ENCODE peak calls at places on chromosomes 5 and 9, in ten cellular contexts. One of them, this sample, is unnamed.

GRCh38 chr5:73437126-73438047 is 11.2 kb downstream of the FOXD1 start:
- DNase-seq in AG08396: peak
- DNase-seq in naive thymus-derived CD8-positive, alpha-beta T cell: no peak
- DNase-seq in GM12892: no peak
- DNase-seq in anterior cingulate cortex: no peak
- DNase-seq in pancreas: no peak
- DNase-seq in foreskin fibroblast: peak
- DNase-seq in left cardiac atrium: no peak
- DNase-seq in HT-29: peak
- DNase-seq in CD4-positive, alpha-beta T cell: no peak
- DNase-seq in this sample: no peak

GRCh38 chr5:7805379-7805778 is 45.6 kb downstream of the CFAP90 start:
- DNase-seq in AG08396: no peak
- DNase-seq in naive thymus-derived CD8-positive, alpha-beta T cell: no peak
- DNase-seq in GM12892: no peak
- DNase-seq in anterior cingulate cortex: no peak
- DNase-seq in pancreas: no peak
- DNase-seq in foreskin fibroblast: peak
- DNase-seq in left cardiac atrium: no peak
- DNase-seq in HT-29: peak
- DNase-seq in CD4-positive, alpha-beta T cell: no peak
- DNase-seq in this sample: no peak

GRCh38 chr5:153463806-153464205 is 26.7 kb upstream of the GRIA1 start:
- DNase-seq in AG08396: no peak
- DNase-seq in naive thymus-derived CD8-positive, alpha-beta T cell: no peak
- DNase-seq in GM12892: no peak
- DNase-seq in anterior cingulate cortex: no peak
- DNase-seq in pancreas: no peak
- DNase-seq in foreskin fibroblast: peak
- DNase-seq in left cardiac atrium: no peak
- DNase-seq in HT-29: no peak
- DNase-seq in CD4-positive, alpha-beta T cell: no peak
- DNase-seq in this sample: no peak

GRCh38 chr5:154349621-154350020 is 96.2 kb upstream of the SAP30L start:
- DNase-seq in AG08396: no peak
- DNase-seq in naive thymus-derived CD8-positive, alpha-beta T cell: no peak
- DNase-seq in GM12892: no peak
- DNase-seq in anterior cingulate cortex: no peak
- DNase-seq in pancreas: no peak
- DNase-seq in foreskin fibroblast: no peak
- DNase-seq in left cardiac atrium: no peak
- DNase-seq in HT-29: no peak
- DNase-seq in CD4-positive, alpha-beta T cell: no peak
- DNase-seq in this sample: no peak

GRCh38 chr9:4433379-4433778 is 56.9 kb upstream of the SLC1A1 start:
- DNase-seq in AG08396: no peak
- DNase-seq in naive thymus-derived CD8-positive, alpha-beta T cell: no peak
- DNase-seq in GM12892: no peak
- DNase-seq in anterior cingulate cortex: no peak
- DNase-seq in pancreas: no peak
- DNase-seq in foreskin fibroblast: no peak
- DNase-seq in left cardiac atrium: no peak
- DNase-seq in HT-29: no peak
- DNase-seq in CD4-positive, alpha-beta T cell: no peak
- DNase-seq in this sample: no peak

GRCh38 chr9:105238302-105238701 is 6.1 kb upstream of the SLC44A1 start:
- DNase-seq in AG08396: no peak
- DNase-seq in naive thymus-derived CD8-positive, alpha-beta T cell: no peak
- DNase-seq in GM12892: no peak
- DNase-seq in anterior cingulate cortex: no peak
- DNase-seq in pancreas: peak
- DNase-seq in foreskin fibroblast: no peak
- DNase-seq in left cardiac atrium: no peak
- DNase-seq in HT-29: no peak
- DNase-seq in CD4-positive, alpha-beta T cell: no peak
- DNase-seq in this sample: no peak

GRCh38 chr9:101427337-101427736 is 8.2 kb downstream of the ALDOB start:
- DNase-seq in AG08396: no peak
- DNase-seq in naive thymus-derived CD8-positive, alpha-beta T cell: no peak
- DNase-seq in GM12892: no peak
- DNase-seq in anterior cingulate cortex: no peak
- DNase-seq in pancreas: no peak
- DNase-seq in foreskin fibroblast: no peak
- DNase-seq in left cardiac atrium: no peak
- DNase-seq in HT-29: no peak
- DNase-seq in CD4-positive, alpha-beta T cell: no peak
- DNase-seq in this sample: no peak

GRCh38 chr5:45411971-45412612 is 284.1 kb downstream of the HCN1 start:
- DNase-seq in AG08396: no peak
- DNase-seq in naive thymus-derived CD8-positive, alpha-beta T cell: no peak
- DNase-seq in GM12892: no peak
- DNase-seq in anterior cingulate cortex: no peak
- DNase-seq in pancreas: no peak
- DNase-seq in foreskin fibroblast: no peak
- DNase-seq in left cardiac atrium: no peak
- DNase-seq in HT-29: peak
- DNase-seq in CD4-positive, alpha-beta T cell: no peak
- DNase-seq in this sample: no peak

GRCh38 chr5:57306359-57306758 is 132.5 kb downstream of the GPBP1 start:
- DNase-seq in AG08396: no peak
- DNase-seq in naive thymus-derived CD8-positive, alpha-beta T cell: no peak
- DNase-seq in GM12892: no peak
- DNase-seq in anterior cingulate cortex: no peak
- DNase-seq in pancreas: no peak
- DNase-seq in foreskin fibroblast: no peak
- DNase-seq in left cardiac atrium: no peak
- DNase-seq in HT-29: no peak
- DNase-seq in CD4-positive, alpha-beta T cell: no peak
- DNase-seq in this sample: no peak

GRCh38 chr5:133460172-133460758 is 152.1 kb downstream of the FSTL4 start:
- DNase-seq in AG08396: peak
- DNase-seq in naive thymus-derived CD8-positive, alpha-beta T cell: no peak
- DNase-seq in GM12892: peak
- DNase-seq in anterior cingulate cortex: no peak
- DNase-seq in pancreas: no peak
- DNase-seq in foreskin fibroblast: peak
- DNase-seq in left cardiac atrium: no peak
- DNase-seq in HT-29: peak
- DNase-seq in CD4-positive, alpha-beta T cell: no peak
- DNase-seq in this sample: no peak

GRCh38 chr5:6365142-6365976 is 13.0 kb downstream of the MED10 start:
- DNase-seq in AG08396: peak
- DNase-seq in naive thymus-derived CD8-positive, alpha-beta T cell: no peak
- DNase-seq in GM12892: no peak
- DNase-seq in anterior cingulate cortex: no peak
- DNase-seq in pancreas: no peak
- DNase-seq in foreskin fibroblast: peak
- DNase-seq in left cardiac atrium: no peak
- DNase-seq in HT-29: no peak
- DNase-seq in CD4-positive, alpha-beta T cell: no peak
- DNase-seq in this sample: no peak

GRCh38 chr9:92988215-92988731 is 41.0 kb downstream of the FGD3 start:
- DNase-seq in AG08396: no peak
- DNase-seq in naive thymus-derived CD8-positive, alpha-beta T cell: no peak
- DNase-seq in GM12892: no peak
- DNase-seq in anterior cingulate cortex: no peak
- DNase-seq in pancreas: no peak
- DNase-seq in foreskin fibroblast: no peak
- DNase-seq in left cardiac atrium: no peak
- DNase-seq in HT-29: peak
- DNase-seq in CD4-positive, alpha-beta T cell: no peak
- DNase-seq in this sample: no peak

GRCh38 chr9:133009906-133010582 is 20.8 kb upstream of the GTF3C5 start:
- DNase-seq in AG08396: no peak
- DNase-seq in naive thymus-derived CD8-positive, alpha-beta T cell: no peak
- DNase-seq in GM12892: no peak
- DNase-seq in anterior cingulate cortex: no peak
- DNase-seq in pancreas: no peak
- DNase-seq in foreskin fibroblast: no peak
- DNase-seq in left cardiac atrium: no peak
- DNase-seq in HT-29: no peak
- DNase-seq in CD4-positive, alpha-beta T cell: no peak
- DNase-seq in this sample: no peak

GRCh38 chr9:112529316-112529715 is 42.7 kb downstream of the KIAA1958 start:
- DNase-seq in AG08396: no peak
- DNase-seq in naive thymus-derived CD8-positive, alpha-beta T cell: no peak
- DNase-seq in GM12892: no peak
- DNase-seq in anterior cingulate cortex: no peak
- DNase-seq in pancreas: no peak
- DNase-seq in foreskin fibroblast: no peak
- DNase-seq in left cardiac atrium: no peak
- DNase-seq in HT-29: no peak
- DNase-seq in CD4-positive, alpha-beta T cell: no peak
- DNase-seq in this sample: no peak

GRCh38 chr5:54344653-54345052 is 34.3 kb upstream of the ARL15 start:
- DNase-seq in AG08396: no peak
- DNase-seq in naive thymus-derived CD8-positive, alpha-beta T cell: no peak
- DNase-seq in GM12892: no peak
- DNase-seq in anterior cingulate cortex: no peak
- DNase-seq in pancreas: peak
- DNase-seq in foreskin fibroblast: no peak
- DNase-seq in left cardiac atrium: no peak
- DNase-seq in HT-29: no peak
- DNase-seq in CD4-positive, alpha-beta T cell: no peak
- DNase-seq in this sample: no peak

GRCh38 chr5:169911448-169912212 is 68.7 kb downstream of the INSYN2B start:
- DNase-seq in AG08396: no peak
- DNase-seq in naive thymus-derived CD8-positive, alpha-beta T cell: no peak
- DNase-seq in GM12892: no peak
- DNase-seq in anterior cingulate cortex: no peak
- DNase-seq in pancreas: no peak
- DNase-seq in foreskin fibroblast: no peak
- DNase-seq in left cardiac atrium: no peak
- DNase-seq in HT-29: no peak
- DNase-seq in CD4-positive, alpha-beta T cell: no peak
- DNase-seq in this sample: no peak

GRCh38 chr5:17713301-17713700 is 79.0 kb downstream of the TAF11L14 start:
- DNase-seq in AG08396: no peak
- DNase-seq in naive thymus-derived CD8-positive, alpha-beta T cell: no peak
- DNase-seq in GM12892: no peak
- DNase-seq in anterior cingulate cortex: no peak
- DNase-seq in pancreas: no peak
- DNase-seq in foreskin fibroblast: no peak
- DNase-seq in left cardiac atrium: no peak
- DNase-seq in HT-29: no peak
- DNase-seq in CD4-positive, alpha-beta T cell: no peak
- DNase-seq in this sample: no peak

GRCh38 chr5:111280282-111280901 is 56.2 kb downstream of the CAMK4 start:
- DNase-seq in AG08396: no peak
- DNase-seq in naive thymus-derived CD8-positive, alpha-beta T cell: no peak
- DNase-seq in GM12892: no peak
- DNase-seq in anterior cingulate cortex: peak
- DNase-seq in pancreas: no peak
- DNase-seq in foreskin fibroblast: no peak
- DNase-seq in left cardiac atrium: no peak
- DNase-seq in HT-29: no peak
- DNase-seq in CD4-positive, alpha-beta T cell: no peak
- DNase-seq in this sample: peak

GRCh38 chr5:1319436-1320343 is 24.8 kb upstream of the TERT start:
- DNase-seq in AG08396: no peak
- DNase-seq in naive thymus-derived CD8-positive, alpha-beta T cell: no peak
- DNase-seq in GM12892: peak
- DNase-seq in anterior cingulate cortex: no peak
- DNase-seq in pancreas: no peak
- DNase-seq in foreskin fibroblast: no peak
- DNase-seq in left cardiac atrium: no peak
- DNase-seq in HT-29: no peak
- DNase-seq in CD4-positive, alpha-beta T cell: no peak
- DNase-seq in this sample: no peak

GRCh38 chr5:672329-673139 is 20.6 kb downstream of the TPPP start:
- DNase-seq in AG08396: peak
- DNase-seq in naive thymus-derived CD8-positive, alpha-beta T cell: peak
- DNase-seq in GM12892: no peak
- DNase-seq in anterior cingulate cortex: peak
- DNase-seq in pancreas: peak
- DNase-seq in foreskin fibroblast: peak
- DNase-seq in left cardiac atrium: peak
- DNase-seq in HT-29: peak
- DNase-seq in CD4-positive, alpha-beta T cell: peak
- DNase-seq in this sample: peak

GRCh38 chr9:117414220-117414905 is 494 bp downstream of the ASTN2 start:
- DNase-seq in AG08396: peak
- DNase-seq in naive thymus-derived CD8-positive, alpha-beta T cell: no peak
- DNase-seq in GM12892: peak
- DNase-seq in anterior cingulate cortex: no peak
- DNase-seq in pancreas: no peak
- DNase-seq in foreskin fibroblast: peak
- DNase-seq in left cardiac atrium: peak
- DNase-seq in HT-29: no peak
- DNase-seq in CD4-positive, alpha-beta T cell: no peak
- DNase-seq in this sample: no peak

GRCh38 chr9:95901506-95901905 is 26.0 kb downstream of the ERCC6L2 start:
- DNase-seq in AG08396: no peak
- DNase-seq in naive thymus-derived CD8-positive, alpha-beta T cell: no peak
- DNase-seq in GM12892: no peak
- DNase-seq in anterior cingulate cortex: no peak
- DNase-seq in pancreas: peak
- DNase-seq in foreskin fibroblast: no peak
- DNase-seq in left cardiac atrium: no peak
- DNase-seq in HT-29: peak
- DNase-seq in CD4-positive, alpha-beta T cell: no peak
- DNase-seq in this sample: no peak

GRCh38 chr5:102971693-102972293 is 148.1 kb downstream of the GIN1 start:
- DNase-seq in AG08396: peak
- DNase-seq in naive thymus-derived CD8-positive, alpha-beta T cell: no peak
- DNase-seq in GM12892: no peak
- DNase-seq in anterior cingulate cortex: no peak
- DNase-seq in pancreas: no peak
- DNase-seq in foreskin fibroblast: peak
- DNase-seq in left cardiac atrium: no peak
- DNase-seq in HT-29: peak
- DNase-seq in CD4-positive, alpha-beta T cell: no peak
- DNase-seq in this sample: no peak

GRCh38 chr5:83827111-83827541 is 106.5 kb upstream of the HAPLN1 start:
- DNase-seq in AG08396: no peak
- DNase-seq in naive thymus-derived CD8-positive, alpha-beta T cell: no peak
- DNase-seq in GM12892: no peak
- DNase-seq in anterior cingulate cortex: no peak
- DNase-seq in pancreas: no peak
- DNase-seq in foreskin fibroblast: no peak
- DNase-seq in left cardiac atrium: no peak
- DNase-seq in HT-29: no peak
- DNase-seq in CD4-positive, alpha-beta T cell: no peak
- DNase-seq in this sample: no peak

GRCh38 chr5:124193371-124193789 is 553.1 kb downstream of the ZNF608 start:
- DNase-seq in AG08396: peak
- DNase-seq in naive thymus-derived CD8-positive, alpha-beta T cell: no peak
- DNase-seq in GM12892: no peak
- DNase-seq in anterior cingulate cortex: no peak
- DNase-seq in pancreas: no peak
- DNase-seq in foreskin fibroblast: peak
- DNase-seq in left cardiac atrium: no peak
- DNase-seq in HT-29: no peak
- DNase-seq in CD4-positive, alpha-beta T cell: no peak
- DNase-seq in this sample: no peak

GRCh38 chr9:105127863-105128220 is 116.6 kb upstream of the SLC44A1 start:
- DNase-seq in AG08396: no peak
- DNase-seq in naive thymus-derived CD8-positive, alpha-beta T cell: peak
- DNase-seq in GM12892: peak
- DNase-seq in anterior cingulate cortex: no peak
- DNase-seq in pancreas: no peak
- DNase-seq in foreskin fibroblast: no peak
- DNase-seq in left cardiac atrium: no peak
- DNase-seq in HT-29: peak
- DNase-seq in CD4-positive, alpha-beta T cell: peak
- DNase-seq in this sample: no peak

GRCh38 chr5:6633469-6634326 is 458 bp downstream of the SRD5A1 start:
- DNase-seq in AG08396: peak
- DNase-seq in naive thymus-derived CD8-positive, alpha-beta T cell: no peak
- DNase-seq in GM12892: no peak
- DNase-seq in anterior cingulate cortex: no peak
- DNase-seq in pancreas: no peak
- DNase-seq in foreskin fibroblast: peak
- DNase-seq in left cardiac atrium: peak
- DNase-seq in HT-29: peak
- DNase-seq in CD4-positive, alpha-beta T cell: peak
- DNase-seq in this sample: no peak

GRCh38 chr9:94928696-94929372 is 202.3 kb downstream of the AOPEP start:
- DNase-seq in AG08396: no peak
- DNase-seq in naive thymus-derived CD8-positive, alpha-beta T cell: no peak
- DNase-seq in GM12892: no peak
- DNase-seq in anterior cingulate cortex: no peak
- DNase-seq in pancreas: no peak
- DNase-seq in foreskin fibroblast: no peak
- DNase-seq in left cardiac atrium: no peak
- DNase-seq in HT-29: no peak
- DNase-seq in CD4-positive, alpha-beta T cell: no peak
- DNase-seq in this sample: no peak

This sample was measured in putamen.